ENCODE peak calls at places on chromosome 2, in four cellular contexts. One of them, this sample, is unnamed.

GRCh38 chr2:169696381-169696780 is 2.1 kb downstream of the PHOSPHO2 start:
- DNase-seq in NCI-H2081 treated with DMSO at 0.1 percent for 48 hours: no peak
- DNase-seq in SHP77 treated with DMSO at 0.1 percent for 48 hours: no peak
- DNase-seq in T-helper 9 cell: no peak
- DNase-seq in this sample: peak; percentile 29

GRCh38 chr2:38128653-38129052 is 52.7 kb upstream of the CYP1B1 start:
- DNase-seq in NCI-H2081 treated with DMSO at 0.1 percent for 48 hours: no peak
- DNase-seq in SHP77 treated with DMSO at 0.1 percent for 48 hours: no peak
- DNase-seq in T-helper 9 cell: no peak
- DNase-seq in this sample: peak; percentile 86

GRCh38 chr2:64462940-64463339 is 9.0 kb downstream of the LGALSL start:
- DNase-seq in NCI-H2081 treated with DMSO at 0.1 percent for 48 hours: no peak
- DNase-seq in SHP77 treated with DMSO at 0.1 percent for 48 hours: no peak
- DNase-seq in T-helper 9 cell: no peak
- DNase-seq in this sample: no peak

GRCh38 chr2:5742126-5742525 is 49.9 kb downstream of the SOX11 start:
- DNase-seq in NCI-H2081 treated with DMSO at 0.1 percent for 48 hours: no peak
- DNase-seq in SHP77 treated with DMSO at 0.1 percent for 48 hours: no peak
- DNase-seq in T-helper 9 cell: no peak
- DNase-seq in this sample: no peak

GRCh38 chr2:42560886-42561285 is 7.5 kb upstream of the MTA3 start:
- DNase-seq in NCI-H2081 treated with DMSO at 0.1 percent for 48 hours: no peak
- DNase-seq in SHP77 treated with DMSO at 0.1 percent for 48 hours: no peak
- DNase-seq in T-helper 9 cell: no peak
- DNase-seq in this sample: no peak

GRCh38 chr2:36271266-36271665 is 84.3 kb upstream of the CRIM1 start:
- DNase-seq in NCI-H2081 treated with DMSO at 0.1 percent for 48 hours: no peak
- DNase-seq in SHP77 treated with DMSO at 0.1 percent for 48 hours: no peak
- DNase-seq in T-helper 9 cell: no peak
- DNase-seq in this sample: no peak

GRCh38 chr2:130776550-130776949 is 21.2 kb downstream of the AMER3 start:
- DNase-seq in NCI-H2081 treated with DMSO at 0.1 percent for 48 hours: no peak
- DNase-seq in SHP77 treated with DMSO at 0.1 percent for 48 hours: no peak
- DNase-seq in T-helper 9 cell: no peak
- DNase-seq in this sample: no peak

GRCh38 chr2:169005080-169005598 is 26.0 kb downstream of the ABCB11 start:
- DNase-seq in NCI-H2081 treated with DMSO at 0.1 percent for 48 hours: no peak
- DNase-seq in SHP77 treated with DMSO at 0.1 percent for 48 hours: no peak
- DNase-seq in T-helper 9 cell: no peak
- DNase-seq in this sample: no peak

GRCh38 chr2:165474621-165475269 is 5.2 kb downstream of the CSRNP3 start:
- DNase-seq in NCI-H2081 treated with DMSO at 0.1 percent for 48 hours: no peak
- DNase-seq in SHP77 treated with DMSO at 0.1 percent for 48 hours: no peak
- DNase-seq in T-helper 9 cell: no peak
- DNase-seq in this sample: no peak

GRCh38 chr2:36369163-36369562 is 13.6 kb downstream of the CRIM1 start:
- DNase-seq in NCI-H2081 treated with DMSO at 0.1 percent for 48 hours: no peak
- DNase-seq in SHP77 treated with DMSO at 0.1 percent for 48 hours: no peak
- DNase-seq in T-helper 9 cell: no peak
- DNase-seq in this sample: no peak

GRCh38 chr2:98664323-98664722 is 55.9 kb downstream of the UNC50 start:
- DNase-seq in NCI-H2081 treated with DMSO at 0.1 percent for 48 hours: no peak
- DNase-seq in SHP77 treated with DMSO at 0.1 percent for 48 hours: no peak
- DNase-seq in T-helper 9 cell: no peak
- DNase-seq in this sample: peak; percentile 13

GRCh38 chr2:200421270-200421669 is 88.6 kb downstream of the KCTD18 start:
- DNase-seq in NCI-H2081 treated with DMSO at 0.1 percent for 48 hours: no peak
- DNase-seq in SHP77 treated with DMSO at 0.1 percent for 48 hours: no peak
- DNase-seq in T-helper 9 cell: no peak
- DNase-seq in this sample: no peak

GRCh38 chr2:219570194-219570923 is 980 bp downstream of the OBSL1 start:
- DNase-seq in NCI-H2081 treated with DMSO at 0.1 percent for 48 hours: no peak
- DNase-seq in SHP77 treated with DMSO at 0.1 percent for 48 hours: no peak
- DNase-seq in T-helper 9 cell: no peak
- DNase-seq in this sample: no peak

GRCh38 chr2:85830645-85831044 is 58.1 kb downstream of the ST3GAL5 start:
- DNase-seq in NCI-H2081 treated with DMSO at 0.1 percent for 48 hours: no peak
- DNase-seq in SHP77 treated with DMSO at 0.1 percent for 48 hours: no peak
- DNase-seq in T-helper 9 cell: no peak
- DNase-seq in this sample: no peak

This sample was measured in AML-193.